ENCODE peak calls at places on chromosomes 11 and 22, in six cellular contexts. V is ovary, P is heart left ventricle, F is H1, L is IMR-90, N is A549. C is an unnamed sample. For H3K4me1, the result is how much of the 10 kb centered on the place peaks cover.

GRCh38 chr11:78341841-78342240 is 75.8 kb downstream of the GAB2 start:
- DNase-seq in V (no peak), P (no peak), F (no peak), N (no peak), L (no peak), C (no peak)

GRCh38 chr11:122197055-122197987 is 81.3 kb upstream of the BLID start:
- DNase-seq in N (peak), F (no peak), P (peak), V (no peak), L (peak), C (no peak)

GRCh38 chr22:39900306-39901227 is at the start of gene GRAP2:
- DNase-seq in L (no peak), N (no peak), V (no peak), P (no peak), F (no peak), C (no peak)

GRCh38 chr22:30301995-30302809 is 12.9 kb upstream of the CASTOR1 start:
- DNase-seq in F (no peak), N (no peak), L (peak), V (peak), P (peak), C (peak)

GRCh38 chr11:35247428-35247827 is 108.5 kb downstream of the CD44 start:
- DNase-seq in P (no peak), N (no peak), F (no peak), V (no peak), L (no peak), C (no peak)

GRCh38 chr11:85394288-85394687 is 232.9 kb downstream of the DLG2 start:
- DNase-seq in N (no peak), P (no peak), L (no peak), V (no peak), F (no peak), C (no peak)

GRCh38 chr11:133943950-133944698 is 12.6 kb downstream of the IGSF9B start:
- DNase-seq in F (no peak), L (no peak), P (no peak), N (no peak), V (no peak), C (no peak)

GRCh38 chr11:102252339-102252891 is 64.9 kb upstream of the BIRC3 start:
- DNase-seq in L (peak), F (no peak), P (no peak), N (no peak), V (no peak), C (no peak)

GRCh38 chr11:108117746-108118371 is 3.5 kb upstream of the ACAT1 start:
- DNase-seq in L (peak), F (no peak), V (no peak), P (no peak), N (peak), C (no peak)

GRCh38 chr11:77968337-77968736 is 26.1 kb downstream of the INTS4 start:
- DNase-seq in F (no peak), P (no peak), L (no peak), V (no peak), N (no peak), C (no peak)

GRCh38 chr11:74015919-74016684 is 7.2 kb upstream of the UCP3 start:
- DNase-seq in L (no peak), P (no peak), F (no peak), V (no peak), N (no peak), C (no peak)

GRCh38 chr11:131284041-131284440 is 86.4 kb upstream of the NTM start:
- DNase-seq in N (no peak), F (no peak), V (no peak), P (no peak), L (no peak), C (no peak)

GRCh38 chr11:126282361-126282741 is 542 bp upstream of the TIRAP start:
- DNase-seq in F (no peak), N (no peak), L (peak), P (peak), V (peak), C (peak)

GRCh38 chr11:123188508-123189165 is 6.4 kb downstream of the CLMP start:
- DNase-seq in N (no peak), L (peak), F (no peak), P (no peak), V (no peak), C (no peak)

GRCh38 chr11:62710001-62710345 is 2.5 kb downstream of the GNG3 start:
- DNase-seq in P (no peak), L (no peak), F (no peak), N (no peak), V (no peak), C (peak)

GRCh38 chr11:86152006-86152862 is 83.3 kb upstream of the PICALM start:
- DNase-seq in L (peak), V (no peak), N (no peak), P (no peak), F (no peak), C (no peak)

GRCh38 chr11:10564692-10565318 is 3.7 kb downstream of the LYVE1 start:
- DNase-seq in V (no peak), L (no peak), N (no peak), F (no peak), P (no peak), C (no peak)

GRCh38 chr11:15101072-15101701 is 13.5 kb upstream of the INSC start:
- DNase-seq in N (peak), L (peak), P (peak), V (peak), F (peak), C (peak)

GRCh38 chr22:49767355-49768062 is 60.2 kb downstream of the BRD1 start:
- DNase-seq in P (no peak), F (peak), N (peak), L (peak), V (peak), C (peak)

GRCh38 chr11:94934362-94934761 is 39.0 kb downstream of the CWC15 start:
- DNase-seq in N (no peak), F (no peak), P (no peak), V (no peak), L (peak), C (no peak)

GRCh38 chr22:39183991-39184585 is 31.6 kb upstream of the CBX7 start:
- DNase-seq in N (no peak), P (no peak), L (peak), V (peak), F (no peak), C (no peak)

GRCh38 chr11:45765836-45766235 is 39.1 kb upstream of the SLC35C1 start:
- DNase-seq in V (no peak), P (no peak), L (no peak), F (no peak), N (no peak), C (no peak)

GRCh38 chr11:109586789-109587188 is 164.8 kb downstream of the C11orf87 start:
- DNase-seq in P (no peak), V (no peak), F (no peak), L (no peak), N (no peak), C (no peak)

GRCh38 chr11:78841451-78842060 is 266.9 kb upstream of the NARS2 start:
- DNase-seq in P (no peak), V (no peak), F (no peak), N (no peak), L (peak), C (no peak)

GRCh38 chr11:1908579-1908978 is 10.9 kb upstream of the TNNT3 start:
- DNase-seq in V (no peak), N (no peak), F (no peak), L (no peak), P (peak), C (no peak)

GRCh38 chr11:313787-314547 is at the start of gene IFITM1:
- DNase-seq in P (no peak), L (peak), N (no peak), V (no peak), F (no peak), C (no peak)

GRCh38 chr11:115961168-115962003 is 457.2 kb upstream of the CADM1 start:
- DNase-seq in P (no peak), L (no peak), V (peak), F (no peak), N (no peak), C (no peak)

GRCh38 chr11:96758957-96759356 is 369.1 kb downstream of the JRKL start:
- DNase-seq in L (no peak), V (no peak), F (no peak), P (no peak), N (no peak), C (no peak)

GRCh38 chr22:42336527-42337227 is 66.2 kb upstream of the TCF20 start:
- DNase-seq in V (no peak), N (no peak), L (no peak), F (no peak), P (no peak), C (no peak)

GRCh38 chr11:1195690-1196515 is 27.0 kb upstream of the MUC5B start:
- DNase-seq in F (no peak), L (no peak), N (no peak), V (no peak), P (no peak), C (peak)

GRCh38 chr11:10414659-10415058 is 40.4 kb upstream of the AMPD3 start:
- DNase-seq in F (no peak), L (peak), N (no peak), P (peak), V (no peak), C (peak)

GRCh38 chr11:17607083-17607429 is 60.0 kb downstream of the OTOG start:
- DNase-seq in P (no peak), N (no peak), L (no peak), F (no peak), V (no peak), C (no peak)

GRCh38 chr11:117232911-117233409 is 489 bp downstream of the RNF214 start:
- DNase-seq in P (no peak), F (no peak), V (peak), L (no peak), N (peak), C (peak)

GRCh38 chr22:46004105-46004866 is 27.3 kb upstream of the WNT7B start:
- DNase-seq in F (no peak), N (no peak), L (no peak), V (peak), P (peak), C (peak)
- H3K4me1 ChIP-seq in F (under half), N (under half), L (under half), V (under half), P (under half), C (under half)

GRCh38 chr11:69293819-69294505 is at the start of gene MYEOV:
- DNase-seq in L (no peak), P (no peak), V (no peak), N (peak), F (peak), C (no peak)
- TF ChIP-seq POLR2A in L (no peak), P (no peak), V (no peak), N (peak), F (no peak), C (no peak)

GRCh38 chr22:24579242-24579569 is 13.7 kb downstream of the LRRC75B start:
- DNase-seq in F (no peak), P (no peak), L (no peak), N (no peak), V (no peak), C (no peak)
- H3K27ac ChIP-seq in F (no peak), P (no peak), L (no peak), N (no peak), V (no peak), C (no peak)

DNA sequence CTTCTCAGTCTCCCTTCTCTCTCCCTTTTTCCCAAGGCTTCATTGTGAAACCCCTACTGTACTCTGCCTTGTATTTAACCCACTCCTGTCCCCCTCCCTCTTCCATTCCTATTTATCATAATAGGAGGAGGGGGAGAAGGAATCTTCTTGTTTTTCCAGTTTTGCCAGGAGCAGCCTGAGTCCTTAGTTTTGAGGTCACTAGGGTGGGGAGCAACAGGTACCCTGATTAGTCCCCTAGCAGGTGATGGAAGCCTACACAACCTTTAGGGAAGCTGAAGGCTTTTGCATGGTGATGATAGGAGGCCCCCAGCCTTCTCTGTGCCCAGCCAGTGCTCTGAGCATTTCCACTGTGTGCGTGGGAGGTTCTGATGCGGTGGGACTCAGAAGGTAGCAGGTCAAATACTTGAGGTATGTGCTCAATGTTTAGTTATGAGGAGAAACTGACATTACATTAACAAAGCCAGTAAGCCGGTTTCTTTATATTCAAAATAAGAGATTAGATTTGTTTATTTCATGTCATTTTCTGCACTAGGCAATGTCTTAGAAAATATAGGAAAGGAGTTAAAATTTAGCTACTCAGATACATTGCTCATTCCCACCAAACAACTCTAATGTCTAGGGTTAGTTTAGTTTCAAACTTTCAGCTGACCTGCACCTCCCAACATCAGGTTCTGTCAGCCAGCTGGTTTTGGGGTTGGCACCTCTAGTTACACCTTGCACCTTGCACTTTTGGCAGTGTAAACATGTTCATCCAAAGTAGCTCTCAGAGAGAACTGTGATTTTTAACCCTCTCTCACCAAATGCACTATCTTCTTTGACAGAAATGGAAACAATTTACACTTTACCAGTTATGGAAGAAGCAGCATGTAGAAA is 26.0 kb downstream of the PARVA start:
- DNase-seq in P (no peak), N (no peak), L (peak), F (no peak), V (no peak), C (no peak)
- H3K4me1 ChIP-seq in P (under half), N (under half), L (under half), F (under half), V (under half), C (half or more)

GRCh38 chr11:112268406-112268805 is 7.7 kb upstream of the PLET1 start:
- DNase-seq in P (no peak), V (no peak), L (no peak), N (no peak), F (no peak), C (no peak)
- TF ChIP-seq POLR2A in P (no peak), V (no peak), L (no peak), N (no peak), F (no peak), C (no peak)

DNA sequence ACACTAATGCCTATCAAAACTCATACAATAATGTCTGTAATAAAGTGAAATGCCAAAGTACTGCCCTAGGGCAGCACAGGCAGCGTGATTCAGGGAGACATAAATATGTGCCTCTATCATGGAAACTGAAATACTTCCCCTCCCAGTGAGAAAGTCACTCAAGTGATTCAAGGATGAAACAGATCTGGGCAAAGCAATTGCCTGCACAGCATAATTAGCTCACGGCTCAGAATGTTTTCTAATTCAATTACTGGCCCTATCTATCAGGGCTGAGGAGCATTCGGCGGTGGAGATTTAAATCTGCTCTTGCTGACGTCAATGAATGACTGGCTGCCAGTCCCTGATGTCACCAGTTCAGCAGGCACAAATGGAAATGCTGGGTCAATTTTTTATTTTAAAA is 27.7 kb upstream of the PPP2R1B start:
- DNase-seq in V (no peak), N (no peak), L (peak), F (no peak), P (peak), C (no peak)
- H3K27ac ChIP-seq in V (no peak), N (no peak), L (no peak), F (no peak), P (peak), C (no peak)

GRCh38 chr11:20387262-20388095 is at the start of gene PRMT3:
- DNase-seq in N (peak), L (peak), V (peak), F (peak), P (peak), C (peak)

DNA sequence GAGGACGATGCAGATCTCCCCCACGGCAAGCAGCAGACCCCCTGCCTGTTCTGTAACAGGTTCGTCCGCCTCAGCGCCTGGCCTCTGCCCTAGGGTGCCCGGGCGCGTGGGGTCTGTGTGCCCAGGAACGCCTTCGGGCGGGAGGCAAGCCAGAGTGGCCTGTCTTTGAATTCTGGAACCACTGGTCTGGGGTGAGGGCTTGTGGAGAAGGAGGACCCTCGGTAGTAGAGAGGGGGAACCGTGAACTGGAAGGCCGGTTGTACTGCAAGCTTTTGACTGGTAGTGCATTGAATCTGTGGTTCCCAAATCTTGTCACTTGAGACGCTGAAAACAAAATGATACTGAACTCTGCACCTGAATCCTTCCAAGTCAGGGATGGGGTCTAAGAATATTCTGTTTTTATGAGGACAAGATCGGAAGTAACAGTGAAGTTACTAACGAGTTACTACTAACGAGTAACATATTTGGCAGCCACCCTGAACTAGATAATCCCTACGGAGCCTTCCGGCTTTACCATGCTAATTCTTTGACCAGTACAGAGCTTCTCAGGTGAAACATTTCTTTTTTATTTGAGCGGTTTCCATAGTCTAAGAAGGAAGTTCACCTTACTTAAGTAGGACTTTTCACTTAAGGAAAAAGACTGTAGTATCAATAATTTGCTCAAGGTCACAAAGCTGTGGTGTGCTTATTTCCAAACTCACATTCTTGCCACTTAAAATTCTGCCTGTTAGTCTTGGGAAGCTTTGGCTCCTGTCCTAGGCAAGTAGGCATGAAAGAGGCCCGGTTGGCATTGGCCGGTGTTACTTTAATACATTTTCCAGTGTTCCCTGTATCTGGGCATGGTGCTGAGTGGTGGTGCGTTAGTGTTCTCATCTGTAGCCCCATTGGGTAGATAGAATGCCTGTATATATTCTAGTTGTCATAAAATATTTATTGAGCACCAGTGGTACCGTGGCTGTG is 860 bp downstream of the PRMT3 start:
- DNase-seq in V (no peak), L (no peak), N (no peak), F (no peak), P (no peak), C (no peak)
- H3K4me1 ChIP-seq in V (under half), L (under half), N (under half), F (under half), P (under half), C (under half)